ENCODE peak calls at places on chromosomes 16 and 17, in six cellular contexts. T, P, Z, Q, V and N are unnamed samples.

GRCh38 chr17:68470959-68471358 is 13.7 kb upstream of the WIPI1 start:
- DNase-seq in T (no peak), P (no peak), Z (no peak), Q (no peak), V (no peak), N (no peak)

GRCh38 chr17:74512041-74512440 is 19.2 kb downstream of the CD300LB start:
- DNase-seq in T (peak; percentile 83), P (no peak), Z (no peak), Q (no peak), V (peak; percentile 76), N (no peak)

GRCh38 chr17:77391668-77392375 is 251.1 kb downstream of the SEC14L1 start:
- DNase-seq in T (peak; percentile 88), P (no peak), Z (no peak), Q (no peak), V (peak; percentile 80), N (peak; percentile 75)

GRCh38 chr17:46865100-46865499 is 13.7 kb downstream of the WNT9B start:
- DNase-seq in T (no peak), P (no peak), Z (no peak), Q (no peak), V (no peak), N (peak; percentile 30)

GRCh38 chr16:81429045-81429521 is 15.5 kb upstream of the CMIP start:
- DNase-seq in T (peak; percentile 60), P (peak; percentile 56), Z (no peak), Q (no peak), V (peak; percentile 73), N (peak; percentile 39)

GRCh38 chr17:79026345-79027273 is 2.6 kb downstream of the C1QTNF1 start:
- DNase-seq in T (peak; percentile 95), P (no peak), Z (no peak), Q (no peak), V (peak; percentile 68), N (peak; percentile 49)

GRCh38 chr17:2694381-2695242 is 17.0 kb downstream of the CLUH start:
- DNase-seq in T (no peak), P (no peak), Z (peak; percentile 5), Q (no peak), V (no peak), N (no peak)

GRCh38 chr16:12259258-12259657 is 282.7 kb downstream of the SNX29 start:
- DNase-seq in T (no peak), P (no peak), Z (no peak), Q (no peak), V (no peak), N (no peak)

GRCh38 chr17:56902350-56902749 is 11.5 kb downstream of the TRIM25 start:
- DNase-seq in T (peak; percentile 94), P (no peak), Z (no peak), Q (no peak), V (no peak), N (peak; percentile 16)

GRCh38 chr16:30052671-30053372 is 12.7 kb upstream of the ALDOA start:
- DNase-seq in T (peak; percentile 83), P (peak; percentile 93), Z (no peak), Q (peak; percentile 80), V (peak; percentile 98), N (peak; percentile 91)

GRCh38 chr16:84717484-84717883 is 17.7 kb downstream of the USP10 start:
- DNase-seq in T (peak; percentile 41), P (no peak), Z (no peak), Q (no peak), V (no peak), N (no peak)

GRCh38 chr17:70336411-70336810 is 167.1 kb downstream of the KCNJ2 start:
- DNase-seq in T (no peak), P (no peak), Z (no peak), Q (no peak), V (no peak), N (no peak)

GRCh38 chr17:72743037-72743467 is 349.4 kb downstream of the SLC39A11 start:
- DNase-seq in T (no peak), P (no peak), Z (no peak), Q (no peak), V (no peak), N (no peak)

GRCh38 chr16:68287276-68288251 is 23.2 kb downstream of the SLC7A6OS start:
- DNase-seq in T (peak; percentile 76), P (no peak), Z (peak; percentile 65), Q (peak; percentile 22), V (peak; percentile 90), N (no peak)

GRCh38 chr17:76710863-76711611 is at the start of gene MXRA7:
- DNase-seq in T (peak; percentile 78), P (peak; percentile 86), Z (no peak), Q (peak; percentile 58), V (peak; percentile 92), N (peak; percentile 85)

GRCh38 chr17:74742153-74742515 is 5.1 kb downstream of the RAB37 start:
- DNase-seq in T (peak; percentile 52), P (no peak), Z (no peak), Q (no peak), V (no peak), N (peak; percentile 71)

GRCh38 chr17:80884811-80885210 is 106.8 kb upstream of the CHMP6 start:
- DNase-seq in T (no peak), P (no peak), Z (no peak), Q (no peak), V (no peak), N (no peak)

GRCh38 chr16:84749815-84750214 is 50.0 kb downstream of the USP10 start:
- DNase-seq in T (no peak), P (no peak), Z (no peak), Q (no peak), V (no peak), N (no peak)

GRCh38 chr16:56771558-56772279 is 41.8 kb downstream of the NUP93 start:
- DNase-seq in T (no peak), P (no peak), Z (no peak), Q (no peak), V (no peak), N (peak; percentile 88)

DNA sequence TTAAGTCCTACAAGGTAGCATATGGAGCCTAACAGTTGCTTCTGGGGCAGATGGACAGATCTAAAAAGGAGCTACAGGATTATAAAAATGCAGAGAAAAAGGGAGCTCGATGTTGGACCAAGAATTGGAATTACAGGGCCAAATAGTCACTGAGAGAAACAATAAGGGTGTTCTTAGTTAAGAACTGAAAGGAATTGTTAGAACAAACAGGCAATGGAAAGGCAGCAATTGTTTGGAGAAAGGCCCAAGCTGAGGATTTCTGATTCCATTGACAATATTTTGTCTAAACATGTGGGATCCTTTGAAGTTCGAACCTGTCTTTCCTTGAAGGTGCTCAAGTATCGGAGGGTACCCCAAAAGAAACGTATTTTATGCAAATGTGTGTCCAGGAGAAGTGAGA is 513.6 kb upstream of the CDH8 start:
- DNase-seq in T (no peak), P (no peak), Z (no peak), Q (no peak), V (no peak), N (no peak)
- H3K9me3 ChIP-seq in T (no peaks in the 10 kb centered on the region), P (no peaks in the 10 kb centered on the region), Z (no peaks in the 10 kb centered on the region), Q (peaks cover 6% of the 10 kb centered on the region), V (no peaks in the 10 kb centered on the region), N (no peaks in the 10 kb centered on the region)

DNA sequence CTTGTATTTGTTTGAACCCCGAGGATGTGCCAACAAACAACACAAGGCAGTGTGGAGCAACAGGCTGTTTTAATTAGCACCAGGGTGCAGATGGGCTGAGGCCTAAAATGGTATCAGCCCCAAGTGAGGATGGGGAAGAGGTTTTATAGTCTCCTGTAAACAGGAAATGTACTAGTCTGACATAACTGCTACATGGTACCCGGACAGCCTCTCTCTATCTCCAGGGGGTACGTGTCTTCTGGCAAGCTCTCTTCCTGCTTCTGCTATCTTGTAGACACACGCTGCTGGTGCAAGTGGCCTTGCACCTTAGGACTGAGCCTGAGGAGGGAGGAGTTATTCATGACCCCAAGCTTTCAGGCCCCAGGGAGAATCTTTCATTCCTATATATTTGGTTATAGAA is 2451.0 kb downstream of the TP53TG3F start:
- DNase-seq in T (no peak), P (no peak), Z (no peak), Q (no peak), V (no peak), N (no peak)
- H3K9me3 ChIP-seq in T (no peaks in the 10 kb centered on the region), P (no peaks in the 10 kb centered on the region), Z (no peaks in the 10 kb centered on the region), Q (peaks cover 45% of the 10 kb centered on the region), V (no peaks in the 10 kb centered on the region), N (no peaks in the 10 kb centered on the region)

DNA sequence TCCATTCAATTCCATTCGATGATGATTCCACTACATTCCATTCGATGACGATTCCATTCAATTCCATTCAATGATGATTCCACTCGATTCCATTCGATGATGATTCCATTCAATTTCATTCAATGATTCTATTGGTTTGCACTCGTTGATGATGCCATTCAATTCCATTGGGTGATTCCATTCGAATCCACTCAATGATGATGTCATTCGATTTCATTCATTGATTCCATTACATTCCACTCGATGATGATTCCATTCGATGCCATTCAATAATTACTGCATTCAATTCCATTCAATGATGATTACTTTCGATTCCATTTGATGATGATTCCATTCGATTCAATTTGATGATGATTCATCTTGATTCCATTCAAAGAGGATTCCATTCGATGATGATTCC is 1299.4 kb downstream of the TP53TG3F start:
- DNase-seq in T (no peak), P (no peak), Z (no peak), Q (no peak), V (no peak), N (no peak)
- H3K9me3 ChIP-seq in T (peaks cover 25% of the 10 kb centered on the region), P (peaks cover 8% of the 10 kb centered on the region), Z (peaks cover 10% of the 10 kb centered on the region), Q (peaks cover 27% of the 10 kb centered on the region), V (no peaks in the 10 kb centered on the region), N (peaks cover 3% of the 10 kb centered on the region)

GRCh38 chr16:2043296-2043979 is 4.2 kb downstream of the NTHL1 start:
- DNase-seq in T (peak; percentile 20), P (no peak), Z (no peak), Q (no peak), V (peak; percentile 54), N (no peak)
- H3K9me3 ChIP-seq in T (no peaks in the 10 kb centered on the region), P (no peaks in the 10 kb centered on the region), Z (no peaks in the 10 kb centered on the region), Q (no peaks in the 10 kb centered on the region), V (no peaks in the 10 kb centered on the region), N (no peaks in the 10 kb centered on the region)

DNA sequence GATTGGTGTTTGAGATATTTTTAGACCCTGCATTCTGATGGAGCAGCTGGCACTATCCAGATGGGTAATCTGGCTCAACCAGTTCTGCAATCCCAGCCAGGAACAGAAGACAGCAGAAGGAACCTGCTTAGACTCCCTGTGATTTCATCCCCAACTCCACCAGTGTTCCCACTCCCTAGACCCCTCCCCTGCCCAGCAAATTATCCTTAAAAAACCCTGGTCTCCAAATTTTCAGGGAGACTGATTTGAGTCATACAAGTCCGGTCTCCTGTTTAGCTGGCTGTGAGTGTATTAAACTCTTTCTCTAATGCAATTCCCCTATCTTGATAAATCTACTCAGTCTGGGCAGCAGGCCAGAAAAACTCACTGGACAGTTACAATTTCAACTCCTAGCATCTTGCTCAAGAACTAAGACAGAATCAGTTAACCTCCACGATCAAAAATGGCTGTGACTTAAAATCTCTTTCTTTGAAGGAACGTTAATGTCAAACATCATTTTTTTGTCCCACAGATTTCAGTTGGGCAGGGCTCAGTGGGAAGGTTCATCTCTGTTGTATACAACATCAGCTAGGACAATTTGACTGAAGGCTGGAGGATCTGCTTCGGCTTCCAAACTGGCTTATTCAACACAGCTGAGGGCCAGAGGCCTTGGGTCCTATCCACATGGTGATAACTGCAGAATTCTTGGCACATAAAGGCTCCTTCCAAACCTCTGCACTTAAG is 4.9 kb upstream of the RBL2 start:
- DNase-seq in T (peak; percentile 55), P (peak; percentile 63), Z (no peak), Q (no peak), V (no peak), N (peak; percentile 21)
- H3K9me3 ChIP-seq in T (no peaks in the 10 kb centered on the region), P (peaks cover 2% of the 10 kb centered on the region), Z (no peaks in the 10 kb centered on the region), Q (no peaks in the 10 kb centered on the region), V (no peaks in the 10 kb centered on the region), N (peaks cover 8% of the 10 kb centered on the region)